ENCODE peak calls at places on chromosome 14, in four cellular contexts. D, Q, X and S are unnamed samples.

GRCh38 chr14:26528415-26529182 is 69.2 kb downstream of the NOVA1 start:
- DNase-seq in D (no peak), Q (no peak), X (peak; percentile 56), S (no peak)

GRCh38 chr14:39469094-39469710 is 37.0 kb upstream of the FBXO33 start:
- DNase-seq in D (no peak), Q (no peak), X (no peak), S (peak; percentile 85)

GRCh38 chr14:88198441-88198840 is 124.6 kb downstream of the KCNK10 start:
- DNase-seq in D (no peak), Q (peak; percentile 71), X (no peak), S (no peak)

GRCh38 chr14:30763891-30764290 is 110.5 kb upstream of the COCH start:
- DNase-seq in D (no peak), Q (no peak), X (no peak), S (no peak)

GRCh38 chr14:68608235-68608962 is 184.5 kb downstream of the ZFP36L1 start:
- DNase-seq in D (no peak), Q (no peak), X (no peak), S (peak; percentile 50)

GRCh38 chr14:90464481-90464880 is 67.7 kb downstream of the CALM1 start:
- DNase-seq in D (no peak), Q (no peak), X (no peak), S (no peak)

GRCh38 chr14:70188608-70189540 is at the start of gene SLC8A3:
- DNase-seq in D (no peak), Q (peak; percentile 53), X (peak; percentile 86), S (peak; percentile 85)

GRCh38 chr14:50410921-50411320 is 14.2 kb upstream of the CDKL1 start:
- DNase-seq in D (no peak), Q (no peak), X (no peak), S (no peak)

GRCh38 chr14:58731465-58732330 is 93.9 kb downstream of the DACT1 start:
- DNase-seq in D (no peak), Q (no peak), X (no peak), S (no peak)

GRCh38 chr14:70416322-70416716 is 571 bp downstream of the SYNJ2BP start:
- DNase-seq in D (no peak), Q (no peak), X (no peak), S (no peak)

GRCh38 chr14:96253140-96253539 is 2.9 kb upstream of the BDKRB1 start:
- DNase-seq in D (no peak), Q (no peak), X (no peak), S (peak; percentile 82)